ENCODE peak calls at places on chromosome 17, in ten cellular contexts. B is activated T-cell treated with anti-CD3 and anti-CD28 coated beads, Interleukin-2, amount 50 U/mL, for 24 hours; J is ACHN; C is activated CD4-positive, alpha-beta T cell treated with anti-CD3 and anti-CD28 coated beads for 48 hours; F is glomerular endothelial cell; Q is ELR; O is left cardiac atrium; W is activated CD4-positive, CD25-positive, alpha-beta regulatory T cell treated with anti-CD3 and anti-CD28 coated beads, Interleukin-2, amount 50 U/mL, for 16 hours; R is anterior cingulate cortex; S is C1 segment of cervical spinal cord. K is an unnamed sample.

GRCh38 chr17:71392715-71393567 is 727.9 kb upstream of the SOX9 start:
- DNase-seq in B (no peak), J (peak; percentile 43), C (no peak), F (no peak), Q (peak; percentile 50), O (no peak), W (no peak), R (no peak), S (no peak), K (no peak)

GRCh38 chr17:56096026-56096807 is 57.1 kb upstream of the ANKFN1 start:
- DNase-seq in B (no peak), J (no peak), C (no peak), F (no peak), Q (peak; percentile 9), O (no peak), W (no peak), R (no peak), S (no peak), K (no peak)

GRCh38 chr17:81651692-81652091 is 4.7 kb downstream of the PDE6G start:
- DNase-seq in B (no peak), J (peak; percentile 96), C (no peak), F (no peak), Q (peak; percentile 97), O (no peak), W (no peak), R (no peak), S (no peak), K (peak; percentile 98)

GRCh38 chr17:4514206-4514605 is 15.5 kb downstream of the SPNS2 start:
- DNase-seq in B (no peak), J (no peak), C (no peak), F (no peak), Q (no peak), O (no peak), W (no peak), R (no peak), S (no peak), K (no peak)

GRCh38 chr17:46044286-46044928 is 45.4 kb downstream of the STH start:
- DNase-seq in B (no peak), J (peak; percentile 91), C (peak; percentile 58), F (peak; percentile 74), Q (peak; percentile 93), O (peak; percentile 74), W (peak; percentile 22), R (no peak), S (no peak), K (peak; percentile 64)

GRCh38 chr17:63337579-63337978 is 108.5 kb downstream of the CYB561 start:
- DNase-seq in B (no peak), J (no peak), C (no peak), F (no peak), Q (peak; percentile 15), O (no peak), W (no peak), R (no peak), S (no peak), K (no peak)

GRCh38 chr17:19553036-19553435 is 19.4 kb downstream of the SLC47A1 start:
- DNase-seq in B (no peak), J (no peak), C (no peak), F (no peak), Q (no peak), O (no peak), W (no peak), R (no peak), S (no peak), K (no peak)

GRCh38 chr17:79988163-79988971 is 47.3 kb downstream of the TBC1D16 start:
- DNase-seq in B (no peak), J (peak; percentile 58), C (peak; percentile 19), F (no peak), Q (peak; percentile 85), O (peak; percentile 77), W (no peak), R (no peak), S (no peak), K (peak; percentile 87)

GRCh38 chr17:2351269-2351668 is 14.0 kb downstream of the SGSM2 start:
- DNase-seq in B (no peak), J (no peak), C (no peak), F (no peak), Q (no peak), O (no peak), W (no peak), R (no peak), S (no peak), K (no peak)

GRCh38 chr17:351875-352420 is 659 bp downstream of the RPH3AL start:
- DNase-seq in B (no peak), J (no peak), C (no peak), F (no peak), Q (no peak), O (no peak), W (no peak), R (no peak), S (no peak), K (no peak)

GRCh38 chr17:38456031-38456815 is 28.0 kb downstream of the ARHGAP23 start:
- DNase-seq in B (no peak), J (peak; percentile 28), C (no peak), F (no peak), Q (peak; percentile 47), O (no peak), W (no peak), R (no peak), S (no peak), K (no peak)

GRCh38 chr17:561118-561517 is 153.5 kb downstream of the VPS53 start:
- DNase-seq in B (no peak), J (peak; percentile 7), C (peak; percentile 66), F (no peak), Q (peak; percentile 81), O (no peak), W (no peak), R (no peak), S (no peak), K (peak; percentile 44)

GRCh38 chr17:36443777-36444176 is 42.7 kb upstream of the ZNHIT3 start:
- DNase-seq in B (no peak), J (no peak), C (no peak), F (no peak), Q (no peak), O (no peak), W (no peak), R (no peak), S (no peak), K (no peak)

GRCh38 chr17:18377437-18378204 is at the start of gene EVPLL:
- DNase-seq in B (no peak), J (no peak), C (no peak), F (no peak), Q (no peak), O (peak; percentile 34), W (no peak), R (no peak), S (no peak), K (no peak)

GRCh38 chr17:33653389-33653788 is 360.3 kb upstream of the ASIC2 start:
- DNase-seq in B (no peak), J (no peak), C (no peak), F (no peak), Q (no peak), O (no peak), W (no peak), R (no peak), S (no peak), K (no peak)

GRCh38 chr17:42394838-42395237 is 6.6 kb upstream of the STAT3 start:
- DNase-seq in B (no peak), J (no peak), C (no peak), F (no peak), Q (no peak), O (no peak), W (no peak), R (no peak), S (no peak), K (no peak)

GRCh38 chr17:79276824-79277223 is 202.2 kb downstream of the ENGASE start:
- DNase-seq in B (no peak), J (no peak), C (no peak), F (no peak), Q (peak; percentile 10), O (no peak), W (no peak), R (no peak), S (no peak), K (peak; percentile 68)

GRCh38 chr17:74524751-74525725 is 6.2 kb downstream of the CD300LB start:
- DNase-seq in B (no peak), J (no peak), C (no peak), F (no peak), Q (no peak), O (no peak), W (no peak), R (no peak), S (no peak), K (no peak)

K was measured in H54.